ENCODE peak calls at places on chromosomes 2 and 18, in nine cellular contexts. P is GM12864; L is activated CD4-positive, alpha-beta T cell treated with anti-CD3 and anti-CD28 coated beads for 24 hours; E is kidney; T is GM20000; B is stimulated activated CD4-positive, alpha-beta T cell treated with anti-CD3 and anti-CD28 coated beads, Interleukin-2, amount 100 ng/mL, for 48 hours; H is chondrocyte; K is KBM-7; A is NCI-H1092 treated with DMSO at 0.1 percent for 48 hours. Y is an unnamed sample.

GRCh38 chr2:80326214-80326613 is 21.7 kb upstream of the LRRTM1 start:
- DNase-seq in P (no peak), L (no peak), E (no peak), T (no peak), B (no peak), H (no peak), K (peak; percentile 5), A (peak; percentile 12), Y (peak; percentile 83)

GRCh38 chr2:232396683-232397082 is 10.0 kb upstream of the ALPG start:
- DNase-seq in P (no peak), L (no peak), E (no peak), T (no peak), B (no peak), H (no peak), K (no peak), A (no peak), Y (no peak)

GRCh38 chr18:3121256-3121655 is 98.5 kb downstream of the MYOM1 start:
- DNase-seq in P (no peak), L (no peak), E (no peak), T (no peak), B (no peak), H (no peak), K (no peak), A (no peak), Y (no peak)

GRCh38 chr2:117997872-117998454 is 15.9 kb downstream of the CCDC93 start:
- DNase-seq in P (no peak), L (no peak), E (no peak), T (no peak), B (no peak), H (no peak), K (no peak), A (no peak), Y (no peak)

GRCh38 chr2:25145803-25146202 is 22.6 kb downstream of the POMC start:
- DNase-seq in P (no peak), L (no peak), E (no peak), T (no peak), B (no peak), H (no peak), K (no peak), A (no peak), Y (no peak)

GRCh38 chr2:86392873-86393272 is 48.3 kb upstream of the KDM3A start:
- DNase-seq in P (no peak), L (no peak), E (no peak), T (no peak), B (no peak), H (no peak), K (no peak), A (no peak), Y (no peak)

GRCh38 chr2:105768961-105769452 is 24.3 kb downstream of the NCK2 start:
- DNase-seq in P (no peak), L (no peak), E (no peak), T (no peak), B (no peak), H (no peak), K (no peak), A (no peak), Y (no peak)

GRCh38 chr2:142973160-142973821 is 95.8 kb downstream of the KYNU start:
- DNase-seq in P (no peak), L (no peak), E (no peak), T (no peak), B (no peak), H (no peak), K (no peak), A (no peak), Y (no peak)

GRCh38 chr2:118044103-118044716 is 30.3 kb upstream of the CCDC93 start:
- DNase-seq in P (no peak), L (no peak), E (no peak), T (no peak), B (no peak), H (no peak), K (no peak), A (no peak), Y (no peak)

GRCh38 chr2:162072976-162073775 is 839 bp downstream of the DPP4 start:
- DNase-seq in P (no peak), L (no peak), E (no peak), T (peak; percentile 27), B (no peak), H (peak; percentile 58), K (peak; percentile 56), A (no peak), Y (no peak)

Y was measured in Karpas-422.